ENCODE peak calls at places on chromosomes 11 and 22, in five cellular contexts. J, Z, P, D and A are unnamed samples.

GRCh38 chr11:27357250-27357649 is 5.8 kb downstream of the CCDC34 start:
- DNase-seq in D (no peak), Z (no peak), J (no peak), P (no peak), A (no peak)

GRCh38 chr11:89184021-89184420 is 6.3 kb downstream of the TYR start:
- DNase-seq in P (no peak), J (peak; percentile 54), Z (no peak), D (no peak), A (no peak)

GRCh38 chr22:45185718-45186511 is 22.2 kb downstream of the NUP50 start:
- DNase-seq in J (no peak), P (no peak), D (no peak), Z (no peak), A (no peak)

GRCh38 chr11:129323896-129324522 is 51.6 kb upstream of the BARX2 start:
- DNase-seq in J (peak; percentile 41), P (no peak), Z (no peak), D (peak; percentile 36), A (peak; percentile 69)

GRCh38 chr11:6356503-6356902 is 33.8 kb upstream of the SMPD1 start:
- DNase-seq in D (no peak), J (no peak), P (no peak), Z (no peak), A (no peak)

GRCh38 chr22:48646216-48646925 is 1181.3 kb downstream of the BRD1 start:
- DNase-seq in J (no peak), Z (no peak), D (no peak), P (no peak), A (no peak)

GRCh38 chr11:30789270-30789669 is 203.1 kb upstream of the MPPED2 start:
- DNase-seq in J (no peak), D (no peak), Z (no peak), P (no peak), A (peak; percentile 72)

GRCh38 chr22:49948958-49949913 is 11.3 kb upstream of the PIM3 start:
- DNase-seq in J (peak; percentile 78), Z (no peak), D (no peak), P (no peak), A (no peak)

GRCh38 chr22:38707346-38707745 is 1.6 kb downstream of the GTPBP1 start:
- DNase-seq in J (peak; percentile 55), D (no peak), P (no peak), Z (no peak), A (peak; percentile 69)

GRCh38 chr22:24040946-24041345 is 29.8 kb downstream of the CABIN1 start:
- DNase-seq in P (no peak), D (no peak), J (no peak), Z (no peak), A (no peak)

GRCh38 chr11:61960532-61960931 is 6.9 kb downstream of the FTH1 start:
- DNase-seq in P (no peak), Z (no peak), D (no peak), J (no peak), A (no peak)

GRCh38 chr11:61959678-61960077 is 7.8 kb downstream of the FTH1 start:
- DNase-seq in P (no peak), D (no peak), Z (no peak), J (no peak), A (no peak)

GRCh38 chr11:61958590-61958989 is 8.4 kb downstream of the BEST1 start:
- DNase-seq in D (no peak), J (no peak), Z (no peak), P (no peak), A (no peak)

GRCh38 chr11:61957028-61957770 is 7.0 kb downstream of the BEST1 start:
- DNase-seq in D (peak; percentile 30), Z (no peak), J (no peak), P (no peak), A (no peak)

GRCh38 chr11:61959026-61959608 is 8.3 kb downstream of the FTH1 start:
- DNase-seq in P (peak; percentile 32), D (no peak), Z (no peak), J (peak; percentile 57), A (no peak)
- H2BK12ac ChIP-seq in P (no peak overlapping the region), D (peak overlapping the region; percentile 2), Z (no peak overlapping the region), J (no peak overlapping the region), A (no peak overlapping the region)

GRCh38 chr11:12214751-12215150 is 104.4 kb downstream of the MICAL2 start:
- DNase-seq in P (no peak), J (peak; percentile 93), D (no peak), Z (no peak), A (peak; percentile 74)

GRCh38 chr11:12216100-12216499 is 105.7 kb downstream of the MICAL2 start:
- DNase-seq in D (no peak), P (no peak), J (no peak), Z (no peak), A (no peak)

GRCh38 chr11:12213920-12214319 is 103.5 kb downstream of the MICAL2 start:
- DNase-seq in J (no peak), P (no peak), Z (no peak), D (no peak), A (peak; percentile 53)

GRCh38 chr11:12216542-12217422 is 106.4 kb downstream of the MICAL2 start:
- DNase-seq in J (no peak), D (no peak), Z (no peak), P (no peak), A (peak; percentile 35)

GRCh38 chr11:12215192-12215591 is 104.8 kb downstream of the MICAL2 start:
- DNase-seq in P (no peak), Z (no peak), D (no peak), J (no peak), A (no peak)
- H3K4me1 ChIP-seq in P (no peaks in the 10 kb centered on the region), Z (peaks cover 9% of the 10 kb centered on the region), D (no peaks in the 10 kb centered on the region), J (peaks cover 11% of the 10 kb centered on the region), A (no peaks in the 10 kb centered on the region)

DNA sequence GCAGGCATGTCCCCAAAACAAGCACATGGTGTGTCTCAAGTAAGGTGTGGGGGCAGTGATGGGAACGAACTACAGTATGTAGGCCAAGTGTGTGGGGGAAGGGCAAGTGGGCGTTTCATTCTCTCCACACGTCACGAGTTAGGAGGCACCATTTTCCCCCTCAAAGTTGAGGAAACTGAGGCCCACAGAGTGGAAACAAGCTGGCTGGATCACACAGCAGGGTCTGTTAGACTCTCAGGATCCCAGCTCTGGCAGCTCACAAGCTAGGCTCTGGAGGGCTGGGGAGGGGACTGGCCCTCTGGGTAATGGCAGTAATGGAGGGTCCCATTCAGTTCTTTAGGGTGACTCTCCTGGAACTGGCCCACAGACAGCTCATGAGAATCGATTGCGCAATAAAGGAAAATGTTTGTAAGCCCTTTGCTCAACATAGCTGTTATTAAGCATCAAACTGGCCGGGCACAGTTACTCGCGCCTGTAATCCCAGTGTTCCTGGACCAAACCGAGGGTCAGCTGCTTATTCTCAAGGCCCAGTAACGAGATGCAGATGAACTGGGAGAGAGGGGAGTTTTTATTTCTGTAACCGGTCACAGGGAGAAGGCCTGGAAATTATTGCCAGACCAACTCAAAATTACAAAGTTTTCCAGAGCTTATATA is 24.1 kb upstream of the TUB start:
- DNase-seq in Z (no peak), J (peak; percentile 39), P (no peak), D (peak; percentile 36), A (peak; percentile 74)
- H2AFZ ChIP-seq in Z (no peak overlapping the region), J (no peak overlapping the region), P (no peak overlapping the region), D (peak overlapping the region; percentile 10), A (no peak overlapping the region)

GRCh38 chr11:9082575-9082974 is 8.8 kb downstream of the SCUBE2 start:
- DNase-seq in J (no peak), Z (no peak), P (no peak), D (no peak), A (no peak)
- H2BK12ac ChIP-seq in J (no peak overlapping the region), Z (no peak overlapping the region), P (no peak overlapping the region), D (no peak overlapping the region), A (no peak overlapping the region)

GRCh38 chr11:34631737-34632104 is 10.8 kb downstream of the EHF start:
- DNase-seq in P (no peak), D (no peak), Z (no peak), J (no peak), A (no peak)
- H3K4me1 ChIP-seq in P (no peaks in the 10 kb centered on the region), D (no peaks in the 10 kb centered on the region), Z (peaks cover 8% of the 10 kb centered on the region), J (no peaks in the 10 kb centered on the region), A (peaks cover 7% of the 10 kb centered on the region)

GRCh38 chr11:121740902-121741301 is 288.1 kb upstream of the SORL1-AS1 start:
- DNase-seq in J (no peak), P (no peak), D (no peak), Z (no peak), A (no peak)

GRCh38 chr11:121743285-121743684 is 290.5 kb upstream of the SORL1-AS1 start:
- DNase-seq in D (no peak), J (no peak), Z (no peak), P (no peak), A (no peak)

GRCh38 chr11:121741316-121741715 is 288.5 kb upstream of the SORL1-AS1 start:
- DNase-seq in J (no peak), P (no peak), D (no peak), Z (no peak), A (no peak)

GRCh38 chr11:121741954-121742361 is 289.2 kb upstream of the SORL1-AS1 start:
- DNase-seq in Z (no peak), J (no peak), D (no peak), P (no peak), A (no peak)
- H2AFZ ChIP-seq in Z (peak overlapping the region; percentile 11), J (no peak overlapping the region), D (no peak overlapping the region), P (no peak overlapping the region), A (no peak overlapping the region)